ENCODE peak calls at places on chromosomes 13 and 19, in four cellular contexts. J is Peyer's patch, Z is GM23248, B is caudate nucleus. R is an unnamed sample.

GRCh38 chr13:25046985-25047660 is 48.8 kb upstream of the PABPC3 start:
- DNase-seq in Z (peak; percentile 67), B (peak; percentile 26), J (no peak), R (peak; percentile 60)

GRCh38 chr13:20616059-20616797 is 49.3 kb downstream of the IFT88 start:
- DNase-seq in J (no peak), Z (peak; percentile 86), B (no peak), R (no peak)

GRCh38 chr13:73335226-73335625 is 276.4 kb downstream of the KLF5 start:
- DNase-seq in J (no peak), Z (peak; percentile 86), B (no peak), R (no peak)

GRCh38 chr13:49652691-49653305 is 24.5 kb downstream of the ARL11 start:
- DNase-seq in Z (peak; percentile 50), B (no peak), J (peak; percentile 69), R (no peak)

GRCh38 chr13:40440990-40441820 is 225.2 kb downstream of the FOXO1 start:
- DNase-seq in J (peak; percentile 82), B (peak; percentile 56), Z (peak; percentile 34), R (peak; percentile 84)

GRCh38 chr13:110942248-110942981 is 27.5 kb upstream of the ANKRD10 start:
- DNase-seq in Z (no peak), J (no peak), B (no peak), R (no peak)

GRCh38 chr19:13881692-13882418 is 4.9 kb downstream of the NANOS3 start:
- DNase-seq in Z (peak; percentile 85), B (no peak), J (peak; percentile 79), R (no peak)

GRCh38 chr13:94656766-94657165 is 55.1 kb downstream of the GPR180 start:
- DNase-seq in J (no peak), B (no peak), Z (peak; percentile 93), R (no peak)

GRCh38 chr13:97492257-97492656 is 58.3 kb downstream of the RAP2A start:
- DNase-seq in B (no peak), J (no peak), Z (no peak), R (no peak)

GRCh38 chr13:98158172-98158907 is 15.4 kb downstream of the FARP1 start:
- DNase-seq in J (no peak), Z (no peak), B (no peak), R (no peak)

GRCh38 chr13:113061271-113061625 is 44.3 kb upstream of the F7 start:
- DNase-seq in J (no peak), Z (no peak), B (peak; percentile 69), R (peak; percentile 58)

GRCh38 chr19:1883784-1884183 is 1.5 kb downstream of the ABHD17A start:
- DNase-seq in J (no peak), Z (no peak), B (no peak), R (no peak)

GRCh38 chr19:30228726-30229523 is 143.3 kb upstream of the ZNF536 start:
- DNase-seq in B (no peak), Z (peak; percentile 60), J (no peak), R (no peak)

GRCh38 chr13:113728571-113729054 is 30.4 kb upstream of the TMEM255B start:
- DNase-seq in B (no peak), Z (no peak), J (no peak), R (peak; percentile 73)

GRCh38 chr19:17982430-17982829 is 15.5 kb downstream of the KCNN1 start:
- DNase-seq in Z (no peak), B (no peak), J (no peak), R (no peak)

GRCh38 chr13:27353166-27353583 is 71.2 kb upstream of the GTF3A start:
- DNase-seq in J (no peak), B (no peak), Z (peak; percentile 40), R (no peak)

GRCh38 chr13:74819549-74819948 is 662.4 kb downstream of the TBC1D4 start:
- DNase-seq in J (no peak), Z (no peak), B (no peak), R (no peak)

GRCh38 chr13:21320642-21321034 is 138.5 kb downstream of the ZDHHC20 start:
- DNase-seq in Z (no peak), B (no peak), J (no peak), R (no peak)

GRCh38 chr19:19672816-19673215 is 4.2 kb downstream of the ZNF101 start:
- DNase-seq in J (peak; percentile 24), B (no peak), Z (no peak), R (no peak)

GRCh38 chr13:110319774-110320509 is 12.9 kb downstream of the COL4A2 start:
- DNase-seq in B (no peak), J (no peak), Z (peak; percentile 80), R (no peak)

GRCh38 chr19:3276341-3276799 is 51.9 kb downstream of the CELF5 start:
- DNase-seq in Z (no peak), B (no peak), J (peak; percentile 56), R (peak; percentile 76)

DNA sequence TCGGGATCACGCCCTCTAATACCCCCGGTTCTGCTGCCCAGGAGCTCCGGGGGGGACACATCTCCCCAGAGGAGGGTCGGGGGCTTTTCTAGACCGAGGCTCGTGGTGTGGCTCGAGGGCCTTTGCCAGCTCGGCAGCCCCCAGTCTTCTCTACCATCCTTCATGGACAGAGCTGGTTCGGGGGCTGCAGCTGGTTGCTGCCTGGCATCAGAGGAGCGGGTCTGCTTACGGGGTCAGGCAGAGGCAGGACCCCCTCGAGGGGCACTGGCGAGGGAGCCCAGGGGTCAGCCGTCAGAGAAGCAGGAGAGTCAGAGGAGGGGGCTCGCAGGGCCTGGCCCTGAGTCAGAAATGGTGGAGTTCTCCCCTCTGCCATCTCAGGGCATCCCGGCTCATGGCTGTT is 123.5 kb downstream of the KDM4B start:
- DNase-seq in B (no peak), Z (no peak), J (no peak), R (no peak)
- H3K27ac ChIP-seq in B (no peak overlapping the region), Z (no peak overlapping the region), J (no peak overlapping the region), R (no peak overlapping the region)

DNA sequence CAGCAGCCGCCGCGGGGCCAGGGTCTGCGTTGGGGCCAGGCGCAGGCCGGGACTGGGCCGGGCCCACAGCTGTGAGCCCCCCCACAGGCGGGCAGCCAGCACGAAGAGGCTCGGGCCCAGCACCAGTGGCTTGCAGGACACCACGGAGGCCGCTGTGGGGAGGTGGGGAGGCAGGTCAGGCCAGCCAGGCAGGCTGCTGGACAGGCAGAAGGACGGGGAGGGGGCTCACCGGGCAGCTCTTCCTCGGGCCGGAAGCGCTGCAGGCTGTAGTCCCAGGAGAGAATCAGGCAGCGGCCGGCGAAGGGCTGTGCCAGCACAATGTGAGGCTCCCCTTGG is 8.3 kb downstream of the LGI4 start:
- DNase-seq in J (no peak), Z (no peak), B (no peak), R (no peak)
- H3K27ac ChIP-seq in J (no peak overlapping the region), Z (no peak overlapping the region), B (peak overlapping the region; percentile 53), R (no peak overlapping the region)

DNA sequence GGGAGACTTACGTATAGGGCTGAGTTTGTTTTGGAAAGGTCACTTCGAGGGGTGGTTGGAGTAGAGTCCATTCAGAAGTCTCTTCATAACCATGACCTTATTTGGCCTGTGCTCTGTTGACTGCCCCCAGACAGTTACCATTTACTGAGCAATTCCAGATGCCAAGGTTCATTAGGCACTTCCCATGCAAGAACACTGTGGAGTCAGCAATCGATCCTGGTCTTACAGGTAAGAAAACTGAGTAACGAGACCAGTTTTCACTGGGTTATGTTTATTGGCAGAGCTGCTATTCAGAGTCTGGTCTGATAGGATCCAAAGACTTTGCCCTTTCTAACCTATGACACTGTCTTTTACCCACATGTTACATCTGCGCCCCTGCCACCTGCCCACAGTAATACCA is 134.7 kb downstream of the MTUS2 start:
- DNase-seq in J (no peak), B (no peak), Z (no peak), R (no peak)
- H3K27ac ChIP-seq in J (no peak overlapping the region), B (no peak overlapping the region), Z (no peak overlapping the region), R (no peak overlapping the region)

DNA sequence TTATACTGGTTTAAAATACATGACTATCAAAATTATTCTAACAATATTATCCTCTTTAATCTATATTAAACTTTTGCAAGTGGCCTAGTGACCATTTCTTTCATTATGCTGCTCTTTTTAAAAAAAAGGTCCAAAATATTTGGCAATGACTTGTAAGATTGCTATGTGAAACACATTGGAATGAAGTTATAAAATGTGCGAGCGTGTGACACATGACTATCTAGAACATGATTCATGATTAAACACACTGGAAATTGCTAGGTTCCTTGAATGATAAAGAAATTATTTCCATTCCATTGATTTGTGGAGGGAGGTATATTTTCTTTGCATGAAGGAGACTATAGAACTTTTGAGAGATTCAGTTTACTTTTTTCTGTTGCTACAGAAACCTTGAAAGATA is 739.1 kb downstream of the DIAPH3 start:
- DNase-seq in B (no peak), Z (peak; percentile 36), J (no peak), R (no peak)
- H3K27ac ChIP-seq in B (no peak overlapping the region), Z (peak overlapping the region; percentile 57), J (no peak overlapping the region), R (no peak overlapping the region)

DNA sequence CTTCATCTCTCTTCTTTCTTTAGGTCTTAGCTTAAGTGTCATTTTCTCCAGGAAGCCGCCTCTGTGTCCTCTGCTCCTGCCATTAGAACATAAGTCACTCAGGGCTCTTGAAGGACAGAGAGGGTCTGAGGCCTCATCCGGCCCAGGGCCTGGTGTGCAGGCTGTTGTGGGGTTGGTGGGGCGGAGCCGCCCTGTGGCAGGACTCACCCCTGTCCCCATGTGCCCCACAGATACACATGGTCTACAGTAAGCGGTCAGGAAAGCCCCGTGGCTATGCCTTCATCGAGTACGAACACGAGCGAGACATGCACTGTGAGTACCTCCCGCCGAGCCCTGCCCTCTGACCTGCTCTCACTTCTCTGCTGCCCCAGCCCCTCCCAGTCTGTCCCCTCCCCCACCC is 13.0 kb upstream of the LIN7B start:
- DNase-seq in J (no peak), Z (no peak), B (no peak), R (no peak)
- H3K27ac ChIP-seq in J (no peak overlapping the region), Z (no peak overlapping the region), B (no peak overlapping the region), R (no peak overlapping the region)

GRCh38 chr13:102758842-102759241 is 14.7 kb downstream of the TEX30 start:
- DNase-seq in J (no peak), B (no peak), Z (no peak), R (no peak)
- H3K27ac ChIP-seq in J (no peak overlapping the region), B (no peak overlapping the region), Z (no peak overlapping the region), R (no peak overlapping the region)

GRCh38 chr13:32150239-32150638 is 118.7 kb downstream of the FRY start:
- DNase-seq in Z (peak; percentile 38), B (no peak), J (no peak), R (no peak)
- H3K27ac ChIP-seq in Z (peak overlapping the region; percentile 38), B (no peak overlapping the region), J (no peak overlapping the region), R (peak overlapping the region; percentile 56)

R was measured in spleen.